ENCODE peak calls at places on chromosomes 12 and 14, in four cellular contexts. D is pancreas; W is cardiac muscle cell; G is CD8-positive, alpha-beta memory T cell. J is an unnamed sample.

GRCh38 chr12:77888611-77889010 is 57.9 kb downstream of the NAV3 start:
- DNase-seq in G (no peak), D (no peak), W (peak; percentile 65), J (no peak)

GRCh38 chr12:17540921-17541320 is 549.1 kb downstream of the RERGL start:
- DNase-seq in D (no peak), W (no peak), G (no peak), J (no peak)

GRCh38 chr12:118103231-118103600 is 595 bp downstream of the VSIG10 start:
- DNase-seq in G (no peak), D (peak; percentile 26), W (peak; percentile 16), J (peak; percentile 43)

GRCh38 chr12:3604750-3605638 is 114.0 kb downstream of the PRMT8 start:
- DNase-seq in W (peak; percentile 23), G (no peak), D (peak; percentile 62), J (peak; percentile 74)

GRCh38 chr12:130953783-130954543 is at the start of gene ADGRD1:
- DNase-seq in G (no peak), W (peak; percentile 75), D (peak; percentile 33), J (peak; percentile 76)

GRCh38 chr12:107670999-107671643 is 14.5 kb upstream of the PWP1 start:
- DNase-seq in D (no peak), G (peak; percentile 7), W (peak; percentile 34), J (peak; percentile 28)

GRCh38 chr14:75711134-75711795 is 50.2 kb downstream of the TTLL5 start:
- DNase-seq in D (no peak), G (no peak), W (peak; percentile 80), J (no peak)

GRCh38 chr12:120468846-120469449 is 600 bp downstream of the SRSF9 start:
- DNase-seq in W (no peak), D (peak; percentile 41), G (no peak), J (peak; percentile 59)

GRCh38 chr12:131950182-131950913 is 606 bp downstream of the EP400 start:
- DNase-seq in D (no peak), W (peak; percentile 10), G (peak; percentile 44), J (peak; percentile 25)

GRCh38 chr14:93970589-93970966 is 5.8 kb downstream of the ASB2 start:
- DNase-seq in D (no peak), W (no peak), G (peak; percentile 57), J (no peak)

GRCh38 chr12:94202245-94203180 is 54.1 kb downstream of the PLXNC1 start:
- DNase-seq in G (no peak), D (no peak), W (no peak), J (no peak)

GRCh38 chr12:12357697-12358476 is 1.0 kb downstream of the BORCS5 start:
- DNase-seq in D (no peak), G (no peak), W (peak; percentile 42), J (no peak)

GRCh38 chr12:57242691-57243454 is 8.1 kb downstream of the STAC3 start:
- DNase-seq in G (peak; percentile 52), W (peak; percentile 56), D (peak; percentile 59), J (peak; percentile 65)
- H3K4me1 ChIP-seq in G (peaks cover 59% of the 10 kb centered on the region), W (peaks cover 10% of the 10 kb centered on the region), D (no peaks in the 10 kb centered on the region), J (peaks cover 33% of the 10 kb centered on the region)

DNA sequence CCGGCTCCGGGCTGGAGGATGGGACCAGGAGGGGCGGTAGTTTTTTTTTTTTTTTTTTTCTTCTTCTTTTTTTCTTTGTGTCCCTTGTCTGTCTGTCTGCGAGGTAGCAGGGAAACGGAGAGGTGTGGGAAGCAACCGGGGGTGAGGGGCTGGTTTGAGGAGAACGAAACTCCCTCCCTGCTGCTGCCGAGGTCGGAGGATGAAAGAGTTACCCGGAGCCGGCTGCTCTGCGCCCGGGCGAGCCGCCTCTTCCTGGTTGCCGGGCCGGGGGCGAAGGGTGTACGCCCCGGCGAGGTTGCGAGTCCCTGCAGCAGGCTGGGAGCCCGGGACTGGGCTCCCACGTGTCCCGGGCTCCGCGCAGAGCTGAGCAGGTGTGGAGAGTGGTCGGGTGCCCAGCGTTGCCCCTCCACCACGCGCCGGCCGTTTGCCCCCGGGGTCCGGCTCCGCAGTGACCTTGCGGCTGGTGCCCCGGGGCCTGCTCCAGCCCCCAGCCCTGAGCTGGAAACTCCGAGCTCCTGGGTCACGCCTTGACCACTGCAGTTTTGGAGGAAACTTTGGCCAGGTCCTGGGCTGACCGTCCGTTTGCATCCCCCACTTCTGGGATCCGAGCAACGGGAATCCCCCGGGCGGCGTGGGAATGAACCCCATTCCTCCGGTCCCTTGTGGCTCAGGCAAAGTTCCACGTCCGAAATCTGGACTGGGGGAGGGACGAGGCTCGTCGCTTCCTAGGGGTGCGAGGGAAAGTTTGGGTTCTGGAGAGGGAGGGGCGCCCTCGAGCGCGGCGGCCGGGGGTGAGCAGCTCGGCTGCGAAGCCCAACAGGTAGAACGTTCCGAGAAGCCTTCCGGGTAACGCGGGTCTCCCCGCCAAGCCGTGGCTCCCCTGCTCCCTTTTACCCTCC is 1.2 kb downstream of the CHST11 start:
- DNase-seq in G (peak; percentile 45), W (no peak), D (peak; percentile 38), J (peak; percentile 40)
- H3K27ac ChIP-seq in G (peak overlapping the region; percentile 83), W (peak overlapping the region; percentile 52), D (peak overlapping the region; percentile 76), J (peak overlapping the region; percentile 89)

DNA sequence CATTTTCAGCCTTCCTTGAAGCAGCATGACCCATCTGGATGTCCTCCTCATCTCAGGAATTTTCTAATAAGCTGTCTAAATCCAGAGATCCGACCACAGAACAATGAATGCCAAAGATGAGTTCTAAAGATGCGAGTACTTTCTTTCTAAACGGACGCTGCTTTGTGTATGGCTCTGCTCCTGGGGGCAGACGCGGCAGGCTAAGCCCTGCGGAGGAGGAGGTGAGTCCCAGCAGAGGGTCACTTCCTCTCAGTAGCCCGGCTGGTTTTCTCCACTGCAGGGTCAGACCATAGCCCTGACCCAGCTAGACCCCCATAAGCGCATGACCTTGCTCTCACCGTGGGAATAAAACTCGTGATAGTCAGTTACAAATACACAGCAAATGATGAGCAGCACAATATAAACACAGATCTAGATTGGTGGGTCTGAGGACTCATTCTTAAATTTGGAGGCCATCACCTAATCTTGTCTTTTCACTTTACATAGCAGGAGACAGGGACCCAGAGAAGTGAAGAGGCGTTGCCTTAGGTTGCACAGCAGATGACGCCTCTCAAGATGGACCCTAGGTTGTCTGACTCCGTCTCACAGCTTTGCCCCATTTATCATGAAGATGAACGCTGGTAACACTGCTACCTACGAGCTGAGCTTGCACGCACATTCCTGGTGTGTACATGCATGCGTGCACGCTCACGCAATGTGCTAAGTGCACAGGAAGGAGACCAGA is 16.6 kb downstream of the SSH1 start:
- DNase-seq in W (no peak), G (no peak), D (no peak), J (no peak)
- H3K4me1 ChIP-seq in W (peaks cover 30% of the 10 kb centered on the region), G (peaks cover 24% of the 10 kb centered on the region), D (peaks cover 13% of the 10 kb centered on the region), J (peaks cover 43% of the 10 kb centered on the region)

GRCh38 chr14:20631023-20631820 is 10.3 kb downstream of the OR6S1 start:
- DNase-seq in D (no peak), W (peak; percentile 63), G (no peak), J (peak; percentile 55)
- H3K27ac ChIP-seq in D (no peak overlapping the region), W (no peak overlapping the region), G (no peak overlapping the region), J (peak overlapping the region; percentile 50)

GRCh38 chr12:47883663-47884195 is 21.1 kb downstream of the VDR start:
- DNase-seq in G (no peak), W (no peak), D (no peak), J (no peak)
- H3K4me1 ChIP-seq in G (peaks cover 38% of the 10 kb centered on the region), W (peaks cover 9% of the 10 kb centered on the region), D (no peaks in the 10 kb centered on the region), J (peaks cover 9% of the 10 kb centered on the region)